ENCODE peak calls at places on chromosomes 16 and 17, in five cellular contexts. W is NCI-H2171, I is T47D, X is myocyte, C is NAMALWA. H is an unnamed sample.

GRCh38 chr16:25141648-25142047 is 30.1 kb downstream of the LCMT1 start:
- DNase-seq in W (no peak), C (no peak), X (peak), I (no peak), H (no peak)

GRCh38 chr17:66543526-66543925 is 241.1 kb downstream of the PRKCA start:
- DNase-seq in I (no peak), X (no peak), W (no peak), C (no peak), H (no peak)

GRCh38 chr17:45293413-45294211 is 23.2 kb downstream of the MAP3K14 start:
- DNase-seq in W (no peak), X (peak), C (no peak), I (peak), H (peak)

GRCh38 chr17:7654832-7655540 is 4.3 kb downstream of the ATP1B2 start:
- DNase-seq in C (no peak), W (no peak), X (no peak), I (no peak), H (no peak)

GRCh38 chr16:89738538-89739317 is 17.4 kb downstream of the ZNF276 start:
- DNase-seq in I (no peak), W (no peak), C (no peak), X (peak), H (no peak)

GRCh38 chr17:77466140-77466539 is 325.4 kb downstream of the SEC14L1 start:
- DNase-seq in I (no peak), W (no peak), C (no peak), X (no peak), H (no peak)

GRCh38 chr17:46199379-46199778 is 6.2 kb upstream of the KANSL1 start:
- DNase-seq in X (no peak), I (no peak), W (no peak), C (no peak), H (no peak)

GRCh38 chr17:19344311-19345066 is 18.0 kb downstream of the B9D1 start:
- DNase-seq in I (no peak), C (no peak), X (no peak), W (no peak), H (no peak)

GRCh38 chr17:63961355-63962207 is 11.1 kb downstream of the SCN4A start:
- DNase-seq in W (no peak), I (peak), X (peak), C (peak), H (no peak)

GRCh38 chr17:78364436-78365281 is 4.8 kb upstream of the SOCS3 start:
- DNase-seq in I (no peak), X (no peak), W (no peak), C (no peak), H (peak)

GRCh38 chr16:64983983-64984382 is 137.9 kb downstream of the CDH11 start:
- DNase-seq in I (peak), X (peak), C (peak), W (peak), H (peak)

GRCh38 chr17:13538841-13539411 is 62.8 kb downstream of the HS3ST3A1 start:
- DNase-seq in W (no peak), C (no peak), I (no peak), X (peak), H (no peak)

GRCh38 chr16:642189-643049 is 791 bp downstream of the MCRIP2 start:
- DNase-seq in C (peak), W (no peak), X (peak), I (peak), H (peak)

GRCh38 chr17:57257911-57258885 is 1.9 kb downstream of the MSI2 start:
- DNase-seq in C (peak), I (no peak), W (peak), X (peak), H (peak)

GRCh38 chr17:1957037-1957436 is 68.1 kb downstream of the RTN4RL1 start:
- DNase-seq in C (no peak), I (no peak), X (peak), W (no peak), H (no peak)

GRCh38 chr16:57167951-57168350 is 17.9 kb downstream of the PSME3IP1 start:
- DNase-seq in W (peak), C (peak), X (peak), I (peak), H (peak)

GRCh38 chr16:87930456-87930855 is 5.9 kb downstream of the CA5A start:
- DNase-seq in C (peak), W (no peak), X (no peak), I (peak), H (peak)

GRCh38 chr16:57795431-57795878 is 6.8 kb downstream of the KIFC3 start:
- DNase-seq in X (no peak), W (peak), I (peak), C (peak), H (peak)

GRCh38 chr16:85057212-85057889 is 29.8 kb downstream of the KIAA0513 start:
- DNase-seq in C (peak), W (peak), I (peak), X (no peak), H (no peak)

GRCh38 chr16:19118938-19119431 is 5.2 kb downstream of the ITPRIPL2 start:
- DNase-seq in C (peak), I (peak), X (peak), W (no peak), H (peak)

GRCh38 chr16:88084881-88085280 is 133.6 kb downstream of the BANP start:
- DNase-seq in X (no peak), W (no peak), C (no peak), I (no peak), H (no peak)

GRCh38 chr17:40326014-40326831 is 17.2 kb downstream of the RARA start:
- DNase-seq in I (peak), C (peak), X (no peak), W (no peak), H (no peak)

GRCh38 chr16:832652-833336 is 32.3 kb upstream of the GNG13 start:
- DNase-seq in C (no peak), W (no peak), X (no peak), I (peak), H (no peak)

GRCh38 chr17:44910231-44911106 is 4.8 kb downstream of the GFAP start:
- DNase-seq in I (no peak), X (no peak), W (no peak), C (no peak), H (no peak)

GRCh38 chr16:28596840-28597691 is at the start of gene SULT1A2:
- DNase-seq in C (no peak), I (peak), X (no peak), W (no peak), H (peak)

GRCh38 chr17:81537343-81537855 is 9.2 kb downstream of the FSCN2 start:
- DNase-seq in C (peak), X (peak), W (peak), I (peak), H (no peak)

H was measured in KBM-7.